ENCODE peak calls at places on chromosomes 5 and 9, in nine cellular contexts. R is neural progenitor cell, J is uterus, K is left ventricle myocardium inferior, Y is breast epithelium, A is stomach, E is Panc1, T is heart right ventricle, U is aorta. G is an unnamed sample. For H3K4me1 and H3K36me3, the result is how much of the 10 kb centered on the place peaks cover.

GRCh38 chr5:1665803-1666202 is 133.8 kb downstream of the MRPL36 start:
- DNase-seq in R (no peak), J (no peak), K (no peak), Y (no peak), A (no peak), E (no peak), T (no peak), U (no peak), G (no peak)

GRCh38 chr9:673264-673965 is 168.1 kb upstream of the DMRT1 start:
- DNase-seq in R (no peak), J (no peak), K (no peak), Y (no peak), A (no peak), E (no peak), T (no peak), U (no peak), G (no peak)

GRCh38 chr5:125528881-125529280 is 782.4 kb upstream of the ZNF608 start:
- DNase-seq in R (no peak), J (no peak), K (no peak), Y (no peak), A (no peak), E (no peak), T (no peak), U (no peak), G (no peak)

GRCh38 chr5:132103380-132103951 is 29.9 kb downstream of the CSF2 start:
- DNase-seq in R (no peak), J (peak), K (peak), Y (no peak), A (peak), E (peak), T (peak), U (peak), G (peak)

GRCh38 chr5:125139590-125139989 is 393.2 kb upstream of the ZNF608 start:
- DNase-seq in R (no peak), J (no peak), K (no peak), Y (no peak), A (no peak), E (no peak), T (no peak), U (no peak), G (no peak)

GRCh38 chr9:85610074-85610855 is 131.5 kb downstream of the AGTPBP1 start:
- DNase-seq in R (peak), J (no peak), K (no peak), Y (no peak), A (no peak), E (peak), T (peak), U (no peak), G (peak)

GRCh38 chr5:165630211-165630866 is 2124.9 kb downstream of the MAT2B start:
- DNase-seq in R (peak), J (no peak), K (no peak), Y (no peak), A (peak), E (peak), T (peak), U (no peak), G (peak)

GRCh38 chr5:78540335-78541057 is 108.1 kb downstream of the LHFPL2 start:
- DNase-seq in R (peak), J (no peak), K (no peak), Y (no peak), A (no peak), E (no peak), T (no peak), U (no peak), G (no peak)

GRCh38 chr9:81825831-81826540 is 102.2 kb upstream of the SPATA31D4 start:
- DNase-seq in R (peak), J (no peak), K (no peak), Y (no peak), A (no peak), E (no peak), T (no peak), U (no peak), G (no peak)

GRCh38 chr5:127615916-127616315 is 33.0 kb upstream of the CTXN3 start:
- DNase-seq in R (peak), J (no peak), K (no peak), Y (no peak), A (no peak), E (no peak), T (no peak), U (no peak), G (no peak)

GRCh38 chr9:34158362-34158869 is 20.4 kb upstream of the UBAP1 start:
- DNase-seq in R (no peak), J (peak), K (no peak), Y (no peak), A (no peak), E (no peak), T (no peak), U (no peak), G (peak)

GRCh38 chr9:134301387-134302129 is 24.7 kb upstream of the RXRA start:
- DNase-seq in R (no peak), J (no peak), K (peak), Y (no peak), A (no peak), E (no peak), T (no peak), U (peak), G (no peak)

GRCh38 chr9:112110094-112110772 is 64.9 kb downstream of the SUSD1 start:
- DNase-seq in R (no peak), J (no peak), K (no peak), Y (no peak), A (no peak), E (no peak), T (no peak), U (no peak), G (no peak)

GRCh38 chr9:131815971-131816873 is 76.3 kb upstream of the RAPGEF1 start:
- DNase-seq in R (no peak), J (no peak), K (no peak), Y (no peak), A (no peak), E (no peak), T (no peak), U (no peak), G (no peak)

GRCh38 chr9:4796988-4797956 is 4.5 kb downstream of the RCL1 start:
- DNase-seq in R (peak), J (no peak), K (no peak), Y (no peak), A (no peak), E (peak), T (peak), U (no peak), G (peak)

GRCh38 chr5:120304653-120305052 is 159.4 kb upstream of the PRR16 start:
- DNase-seq in R (no peak), J (no peak), K (no peak), Y (no peak), A (no peak), E (no peak), T (no peak), U (no peak), G (no peak)

GRCh38 chr9:138065287-138065686 is 187.7 kb downstream of the CACNA1B start:
- DNase-seq in R (no peak), J (no peak), K (no peak), Y (peak), A (no peak), E (no peak), T (no peak), U (peak), G (no peak)

GRCh38 chr5:1727571-1727970 is 72.1 kb downstream of the MRPL36 start:
- DNase-seq in R (peak), J (no peak), K (no peak), Y (peak), A (peak), E (no peak), T (no peak), U (peak), G (no peak)

GRCh38 chr5:96675882-96676281 is 13.7 kb downstream of the CAST start:
- DNase-seq in R (no peak), J (no peak), K (no peak), Y (no peak), A (no peak), E (no peak), T (no peak), U (no peak), G (no peak)

GRCh38 chr9:32378496-32378895 is 5.9 kb upstream of the ACO1 start:
- DNase-seq in R (peak), J (peak), K (no peak), Y (no peak), A (no peak), E (peak), T (peak), U (no peak), G (peak)

GRCh38 chr9:109248133-109248581 is 72.7 kb downstream of the EPB41L4B start:
- DNase-seq in R (no peak), J (no peak), K (no peak), Y (no peak), A (no peak), E (no peak), T (no peak), U (no peak), G (no peak)
- H3K4me1 ChIP-seq in R (under half), J (under half), K (under half), Y (under half), A (under half), E (half or more), T (under half), U (under half), G (under half)

GRCh38 chr9:95078516-95078915 is 239.0 kb downstream of the FANCC start:
- DNase-seq in R (no peak), J (peak), K (no peak), Y (peak), A (no peak), E (no peak), T (no peak), U (peak), G (no peak)

GRCh38 chr9:95080961-95081658 is 236.4 kb downstream of the FANCC start:
- DNase-seq in R (peak), J (no peak), K (no peak), Y (peak), A (peak), E (no peak), T (no peak), U (peak), G (no peak)

GRCh38 chr9:95078934-95079333 is 238.6 kb downstream of the FANCC start:
- DNase-seq in R (peak), J (peak), K (no peak), Y (peak), A (peak), E (no peak), T (no peak), U (peak), G (peak)

GRCh38 chr9:95077766-95078382 is 239.6 kb downstream of the FANCC start:
- DNase-seq in R (no peak), J (no peak), K (no peak), Y (no peak), A (peak), E (no peak), T (no peak), U (peak), G (no peak)

GRCh38 chr9:95079461-95079860 is 238.0 kb downstream of the FANCC start:
- DNase-seq in R (no peak), J (peak), K (no peak), Y (peak), A (peak), E (no peak), T (no peak), U (peak), G (no peak)
- H3K36me3 ChIP-seq in R (under half), J (under half), K (under half), Y (under half), A (under half), E (under half), T (under half), U (under half), G (under half)

GRCh38 chr9:70258692-70259511 is at the start of gene SMC5:
- DNase-seq in R (peak), J (peak), K (peak), Y (peak), A (peak), E (no peak), T (peak), U (peak), G (peak)

GRCh38 chr9:70259512-70259802 is 679 bp downstream of the SMC5 start:
- DNase-seq in R (peak), J (no peak), K (no peak), Y (no peak), A (no peak), E (no peak), T (no peak), U (no peak), G (no peak)

GRCh38 chr9:70256123-70256551 is 2.6 kb upstream of the SMC5 start:
- DNase-seq in R (peak), J (no peak), K (no peak), Y (no peak), A (no peak), E (no peak), T (no peak), U (no peak), G (peak)

GRCh38 chr9:70257991-70258691 is 637 bp upstream of the SMC5 start:
- DNase-seq in R (peak), J (peak), K (no peak), Y (peak), A (peak), E (no peak), T (peak), U (peak), G (peak)

DNA sequence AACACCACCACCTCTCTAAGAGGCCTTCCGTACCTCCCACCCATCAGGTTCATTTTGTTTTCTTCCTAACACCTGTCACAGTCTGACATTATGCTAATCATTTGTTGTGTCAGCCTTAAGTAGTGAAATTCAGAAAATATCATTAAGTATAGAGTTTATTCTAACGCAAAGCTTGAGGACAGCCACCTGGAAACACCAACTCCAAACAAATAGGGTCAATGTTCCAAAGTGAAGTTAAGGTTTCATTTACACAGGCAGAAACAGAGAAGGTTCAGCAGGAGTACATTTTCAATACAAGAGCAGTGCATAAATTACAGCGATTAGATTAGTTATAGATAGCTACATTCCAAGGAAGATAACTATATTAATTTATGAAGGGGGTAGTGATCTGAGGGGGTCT is 1.3 kb upstream of the SMC5 start:
- DNase-seq in R (no peak), J (no peak), K (no peak), Y (no peak), A (no peak), E (no peak), T (no peak), U (no peak), G (peak)
- H3K27ac ChIP-seq in R (no peak), J (peak), K (peak), Y (peak), A (peak), E (peak), T (peak), U (peak), G (peak)

GRCh38 chr5:141478321-141478945 is 2.7 kb downstream of the PCDHGC3 start:
- DNase-seq in R (no peak), J (peak), K (no peak), Y (peak), A (peak), E (no peak), T (no peak), U (no peak), G (peak)
- H3K4me1 ChIP-seq in R (under half), J (under half), K (half or more), Y (under half), A (half or more), E (under half), T (under half), U (under half), G (under half)

GRCh38 chr5:16691731-16692130 is 74.9 kb upstream of the RETREG1 start:
- DNase-seq in R (no peak), J (no peak), K (no peak), Y (no peak), A (no peak), E (no peak), T (no peak), U (no peak), G (no peak)
- H3K36me3 ChIP-seq in R (under half), J (under half), K (under half), Y (under half), A (half or more), E (under half), T (under half), U (under half), G (under half)

GRCh38 chr5:77028631-77029375 is 1.4 kb upstream of the AGGF1 start:
- DNase-seq in R (no peak), J (no peak), K (no peak), Y (no peak), A (no peak), E (no peak), T (no peak), U (no peak), G (no peak)
- H3K27ac ChIP-seq in R (no peak), J (no peak), K (no peak), Y (no peak), A (no peak), E (no peak), T (no peak), U (no peak), G (no peak)

GRCh38 chr5:93191016-93191415 is 390.0 kb downstream of the NR2F1-AS1 start:
- DNase-seq in R (peak), J (no peak), K (no peak), Y (no peak), A (no peak), E (no peak), T (no peak), U (no peak), G (no peak)
- H3K4me1 ChIP-seq in R (under half), J (under half), K (under half), Y (under half), A (under half), E (under half), T (under half), U (under half), G (under half)

DNA sequence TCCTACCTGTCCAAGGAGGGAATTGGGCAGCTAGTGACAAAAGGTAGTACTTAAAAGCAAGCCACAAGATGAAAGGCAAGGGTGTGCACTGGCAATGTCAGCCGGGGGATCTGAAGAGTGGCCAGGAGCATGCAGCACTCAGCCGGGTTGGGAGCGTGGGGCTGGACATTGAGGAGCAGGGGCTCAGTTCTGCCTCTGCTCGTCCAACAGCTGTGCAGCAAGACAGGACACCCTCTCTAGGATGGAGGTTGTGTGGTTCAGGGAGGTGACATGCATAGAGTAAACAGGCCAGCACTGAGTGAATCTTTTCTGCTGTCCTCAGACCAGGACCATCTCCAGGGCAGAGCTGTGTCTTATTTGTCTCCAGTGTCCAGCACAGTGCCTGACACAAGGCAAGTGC is 235.3 kb downstream of the CRB2 start:
- DNase-seq in R (no peak), J (no peak), K (no peak), Y (no peak), A (no peak), E (no peak), T (no peak), U (no peak), G (no peak)
- H3K36me3 ChIP-seq in R (under half), J (under half), K (under half), Y (under half), A (under half), E (under half), T (under half), U (under half), G (under half)

GRCh38 chr9:125609744-125610143 is 97.3 kb downstream of the MAPKAP1 start:
- DNase-seq in R (no peak), J (no peak), K (no peak), Y (no peak), A (no peak), E (no peak), T (no peak), U (no peak), G (no peak)

GRCh38 chr9:125612616-125613015 is 94.4 kb downstream of the MAPKAP1 start:
- DNase-seq in R (no peak), J (no peak), K (no peak), Y (no peak), A (no peak), E (no peak), T (no peak), U (no peak), G (no peak)

GRCh38 chr9:125604189-125604588 is 102.8 kb downstream of the MAPKAP1 start:
- DNase-seq in R (no peak), J (no peak), K (no peak), Y (no peak), A (no peak), E (no peak), T (no peak), U (no peak), G (no peak)

GRCh38 chr9:125611366-125611765 is 95.6 kb downstream of the MAPKAP1 start:
- DNase-seq in R (no peak), J (no peak), K (no peak), Y (no peak), A (no peak), E (no peak), T (no peak), U (no peak), G (no peak)

GRCh38 chr9:125608488-125609224 is 98.4 kb downstream of the MAPKAP1 start:
- DNase-seq in R (peak), J (no peak), K (no peak), Y (no peak), A (no peak), E (no peak), T (no peak), U (no peak), G (no peak)
- H3K27ac ChIP-seq in R (no peak), J (no peak), K (no peak), Y (no peak), A (no peak), E (no peak), T (no peak), U (no peak), G (no peak)

GRCh38 chr5:68231414-68232076 is 16.0 kb downstream of the PIK3R1 start:
- DNase-seq in R (no peak), J (no peak), K (no peak), Y (no peak), A (no peak), E (no peak), T (no peak), U (no peak), G (no peak)
- H3K4me1 ChIP-seq in R (under half), J (under half), K (half or more), Y (under half), A (under half), E (under half), T (under half), U (under half), G (under half)

G was measured in small intestine.